ENCODE peak calls at places on chromosomes 5 and 9, in six cellular contexts. T is GM12878, Q is A549, L is endothelial cell of umbilical vein, Z is HepG2, M is K562. G is an unnamed sample.

GRCh38 chr9:121156263-121156731 is 45.4 kb downstream of the RAB14 start:
- DNase-seq in L (peak), Q (no peak), Z (no peak), M (no peak), T (peak), G (no peak)

GRCh38 chr5:176743136-176743827 is 67.1 kb upstream of the UNC5A start:
- DNase-seq in L (no peak), T (no peak), Z (no peak), Q (no peak), M (peak), G (no peak)

GRCh38 chr5:45484781-45485180 is 211.4 kb downstream of the HCN1 start:
- DNase-seq in Q (no peak), Z (no peak), M (no peak), T (no peak), L (no peak), G (no peak)

GRCh38 chr9:78023003-78023741 is 8.4 kb downstream of the GNAQ start:
- DNase-seq in L (peak), T (no peak), Z (peak), Q (peak), M (no peak), G (peak)

GRCh38 chr9:88530051-88530450 is 4.9 kb upstream of the NXNL2 start:
- DNase-seq in Q (peak), Z (peak), T (no peak), L (no peak), M (no peak), G (peak)

GRCh38 chr9:109556061-109556460 is 58.0 kb upstream of the PTPN3 start:
- DNase-seq in T (no peak), Z (no peak), L (no peak), M (no peak), Q (no peak), G (no peak)

GRCh38 chr5:107669543-107670027 is 1.2 kb downstream of the EFNA5 start:
- DNase-seq in Z (no peak), L (peak), Q (peak), T (no peak), M (no peak), G (no peak)

GRCh38 chr9:136017813-136018190 is 56.6 kb upstream of the UBAC1 start:
- DNase-seq in L (no peak), M (no peak), T (no peak), Q (no peak), Z (no peak), G (no peak)

GRCh38 chr5:6161257-6161656 is 217.1 kb downstream of the MED10 start:
- DNase-seq in L (no peak), Q (no peak), T (no peak), M (no peak), Z (no peak), G (no peak)

GRCh38 chr5:122262107-122262506 is 49.9 kb upstream of the SNCAIP start:
- DNase-seq in T (no peak), Z (no peak), M (no peak), L (no peak), Q (no peak), G (no peak)

GRCh38 chr5:88142801-88143692 is 125.6 kb downstream of the TMEM161B start:
- DNase-seq in T (no peak), Z (no peak), L (peak), Q (no peak), M (no peak), G (no peak)

GRCh38 chr5:177447611-177448243 is 1.1 kb downstream of the PRR7 start:
- DNase-seq in T (no peak), Q (peak), M (peak), L (peak), Z (peak), G (peak)

GRCh38 chr9:111807197-111807596 is 12.5 kb upstream of the SHOC1 start:
- DNase-seq in M (no peak), Z (no peak), T (no peak), Q (no peak), L (no peak), G (no peak)

GRCh38 chr5:171363846-171364245 is 23.8 kb upstream of the NPM1 start:
- DNase-seq in L (no peak), M (no peak), Q (no peak), T (no peak), Z (no peak), G (peak)

GRCh38 chr5:80408475-80408875 is 611 bp downstream of the ZFYVE16 start:
- DNase-seq in Z (peak), Q (peak), T (no peak), M (peak), L (peak), G (peak)

GRCh38 chr9:135422340-135422944 is 57.1 kb upstream of the PPP1R26 start:
- DNase-seq in L (no peak), T (no peak), Q (no peak), Z (no peak), M (peak), G (no peak)

GRCh38 chr5:117135851-117136250 is 561.2 kb upstream of the SEMA6A start:
- DNase-seq in L (no peak), M (no peak), Z (no peak), T (no peak), Q (no peak), G (no peak)

GRCh38 chr9:18678846-18679245 is 204.9 kb downstream of the ADAMTSL1 start:
- DNase-seq in T (no peak), L (peak), Z (no peak), Q (no peak), M (no peak), G (no peak)

GRCh38 chr5:77218263-77218662 is 7.8 kb downstream of the PDE8B start:
- DNase-seq in T (no peak), Q (peak), Z (no peak), L (no peak), M (no peak), G (no peak)

GRCh38 chr9:12875216-12875615 is 100.4 kb downstream of the LURAP1L start:
- DNase-seq in L (no peak), M (no peak), Q (no peak), T (no peak), Z (no peak), G (no peak)

DNA sequence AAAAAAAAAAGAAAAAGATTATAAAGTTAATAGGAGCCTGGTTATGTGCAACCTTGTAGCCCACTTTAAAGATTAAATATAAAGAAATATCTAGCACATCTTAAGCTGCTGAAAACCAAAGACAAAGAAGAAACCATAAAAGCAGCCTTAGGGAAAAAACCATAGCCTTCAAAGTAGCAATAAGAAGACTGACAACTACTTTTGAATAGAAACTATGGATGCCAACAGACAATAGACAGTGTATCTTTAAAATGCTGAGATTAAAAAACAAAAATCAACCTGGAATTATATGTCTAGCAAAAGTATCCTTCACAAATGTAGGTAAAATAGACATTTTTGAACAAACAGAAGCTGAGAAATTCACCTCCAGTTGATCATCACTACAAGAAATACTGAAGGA is 3.4 kb upstream of the KIF12 start:
- DNase-seq in Z (no peak), Q (no peak), T (no peak), L (no peak), M (no peak), G (no peak)
- TF ChIP-seq MYC in Z (no peak), Q (no peak), T (no peak), L (no peak), M (no peak), G (no peak)

GRCh38 chr9:114395768-114396167 is 8.0 kb upstream of the AKNA start:
- DNase-seq in L (no peak), T (no peak), Z (no peak), M (no peak), Q (no peak), G (no peak)
- TF ChIP-seq MYC in L (no peak), T (no peak), Z (no peak), M (no peak), Q (no peak), G (no peak)

GRCh38 chr5:60595183-60595582 is 104.8 kb downstream of the DEPDC1B start:
- DNase-seq in L (no peak), T (no peak), Q (no peak), M (no peak), Z (no peak), G (no peak)

GRCh38 chr5:60597570-60597969 is 102.4 kb downstream of the DEPDC1B start:
- DNase-seq in Z (no peak), L (peak), T (peak), M (no peak), Q (no peak), G (peak)

GRCh38 chr5:60594715-60595114 is 105.3 kb downstream of the DEPDC1B start:
- DNase-seq in T (no peak), Q (no peak), Z (no peak), L (no peak), M (no peak), G (no peak)

GRCh38 chr5:60598424-60598823 is 101.5 kb downstream of the DEPDC1B start:
- DNase-seq in Z (no peak), Q (no peak), M (no peak), L (no peak), T (no peak), G (no peak)
- TF ChIP-seq MYC in Z (no peak), Q (no peak), M (no peak), L (no peak), T (no peak), G (no peak)

GRCh38 chr5:43150748-43151147 is 30.0 kb downstream of the ZNF131 start:
- DNase-seq in T (no peak), L (no peak), Q (no peak), M (no peak), Z (peak), G (no peak)
- TF ChIP-seq MYC in T (no peak), L (no peak), Q (no peak), M (no peak), Z (no peak), G (no peak)